ENCODE peak calls at places on chromosomes 5 and 9, in six cellular contexts. R, J, H, M, L and B are unnamed samples.
A peak's percentile ranks its signal among the peaks of the same experiment; 100 is the strongest.

GRCh38 chr5:83035373-83036170 is 41.6 kb downstream of the TMEM167A start:
- DNase-seq in L (no peak), M (peak; percentile 90), H (no peak), J (no peak), R (peak; percentile 68), B (no peak)

GRCh38 chr5:89929173-89929572 is 480.4 kb downstream of the CETN3 start:
- DNase-seq in M (no peak), J (no peak), H (no peak), R (no peak), L (no peak), B (no peak)

GRCh38 chr5:85990998-85991397 is 626.7 kb upstream of the COX7C start:
- DNase-seq in R (no peak), J (no peak), H (no peak), L (no peak), M (no peak), B (no peak)

GRCh38 chr9:7117676-7118561 is 360.1 kb downstream of the KDM4C start:
- DNase-seq in M (peak; percentile 71), L (no peak), R (no peak), H (no peak), J (no peak), B (peak; percentile 1)

GRCh38 chr9:841371-842209 is at the start of gene DMRT1:
- DNase-seq in H (no peak), M (no peak), J (no peak), R (no peak), L (no peak), B (no peak)

GRCh38 chr5:19638461-19638860 is 349.5 kb downstream of the CDH18 start:
- DNase-seq in H (no peak), R (no peak), M (no peak), J (no peak), L (no peak), B (no peak)

GRCh38 chr5:151661096-151661495 is 25.6 kb downstream of the SPARC start:
- DNase-seq in L (no peak), J (no peak), M (no peak), R (no peak), H (no peak), B (no peak)

GRCh38 chr5:135537271-135537670 is 1.5 kb upstream of the NEUROG1 start:
- DNase-seq in H (no peak), R (no peak), M (no peak), L (no peak), J (no peak), B (no peak)

GRCh38 chr5:149561848-149562247 is 10.6 kb upstream of the CSNK1A1 start:
- DNase-seq in J (no peak), M (no peak), L (no peak), H (no peak), R (no peak), B (peak; percentile 25)

GRCh38 chr9:911003-911402 is 65.5 kb upstream of the DMRT3 start:
- DNase-seq in R (no peak), J (no peak), H (no peak), L (no peak), M (no peak), B (no peak)

GRCh38 chr5:18394154-18394804 is 760.0 kb downstream of the TAF11L14 start:
- DNase-seq in H (no peak), L (peak; percentile 29), R (no peak), M (peak; percentile 45), J (no peak), B (peak; percentile 79)

GRCh38 chr9:29830815-29831214 is 2257.5 kb upstream of the C9orf72 start:
- DNase-seq in R (no peak), L (no peak), J (no peak), M (peak; percentile 55), H (no peak), B (peak; percentile 31)

GRCh38 chr9:88583901-88584596 is 49.1 kb downstream of the NXNL2 start:
- DNase-seq in R (no peak), H (no peak), L (no peak), M (no peak), J (no peak), B (no peak)

GRCh38 chr5:172146748-172147092 is 41.3 kb downstream of the STK10 start:
- DNase-seq in L (no peak), R (no peak), J (no peak), M (no peak), H (no peak), B (no peak)